ENCODE peak calls at places on chromosomes 12 and 14, in six cellular contexts. A is iris pigment epithelial cell, L is mammary epithelial cell, Z is omental fat pad, G is LoVo, Y is left lobe of liver. M is an unnamed sample.

GRCh38 chr14:98177551-98177950 is 1094.4 kb downstream of the BCL11B start:
- DNase-seq in A (no peak), L (no peak), Z (no peak), G (no peak), Y (no peak), M (no peak)

GRCh38 chr14:94640721-94641631 is 28.8 kb downstream of the SERPINA3 start:
- DNase-seq in A (peak), L (peak), Z (no peak), G (peak), Y (no peak), M (no peak)

GRCh38 chr14:72545411-72546311 is 348.2 kb downstream of the DPF3 start:
- DNase-seq in A (no peak), L (peak), Z (no peak), G (no peak), Y (peak), M (no peak)

GRCh38 chr12:31756977-31757420 is 28.2 kb upstream of the AMN1 start:
- DNase-seq in A (peak), L (peak), Z (no peak), G (peak), Y (no peak), M (no peak)

GRCh38 chr12:48004941-48005749 is 869 bp upstream of the COL2A1 start:
- DNase-seq in A (no peak), L (no peak), Z (no peak), G (no peak), Y (no peak), M (no peak)

GRCh38 chr12:29769162-29769820 is 14.5 kb downstream of the TMTC1 start:
- DNase-seq in A (peak), L (peak), Z (no peak), G (no peak), Y (no peak), M (no peak)

GRCh38 chr14:105944632-105945610 is 418.5 kb downstream of the TMEM121 start:
- DNase-seq in A (peak), L (no peak), Z (peak), G (peak), Y (peak), M (no peak)

GRCh38 chr12:15575797-15576560 is 213.2 kb downstream of the EPS8 start:
- DNase-seq in A (no peak), L (no peak), Z (no peak), G (peak), Y (no peak), M (no peak)

GRCh38 chr12:79274571-79275064 is 410.0 kb downstream of the SYT1 start:
- DNase-seq in A (peak), L (no peak), Z (no peak), G (no peak), Y (no peak), M (no peak)

GRCh38 chr14:100049220-100049619 is 16.0 kb upstream of the EVL start:
- DNase-seq in A (peak), L (peak), Z (no peak), G (no peak), Y (no peak), M (no peak)

GRCh38 chr12:49564241-49565118 is 3.5 kb downstream of the MCRS1 start:
- DNase-seq in A (no peak), L (no peak), Z (no peak), G (no peak), Y (no peak), M (no peak)

GRCh38 chr12:76250256-76250655 is 98.0 kb downstream of the BBS10 start:
- DNase-seq in A (no peak), L (no peak), Z (no peak), G (no peak), Y (no peak), M (no peak)